ENCODE peak calls at places on chromosomes 16 and 17, in four cellular contexts. M is body of pancreas, H is fibroblast of pulmonary artery, T is heart left ventricle. G is an unnamed sample.
A peak's percentile ranks its signal among the peaks of the same experiment; 100 is the strongest.

GRCh38 chr16:48965391-48965790 is 316.2 kb downstream of the CBLN1 start:
- DNase-seq in M (no peak), H (no peak), T (no peak), G (no peak)

GRCh38 chr17:51507444-51507843 is 247.1 kb downstream of the UTP18 start:
- DNase-seq in M (no peak), H (no peak), T (no peak), G (no peak)

GRCh38 chr16:47308601-47309000 is 152.3 kb downstream of the ITFG1 start:
- DNase-seq in M (no peak), H (no peak), T (no peak), G (no peak)

GRCh38 chr17:36732351-36732750 is 131.0 kb downstream of the MRM1 start:
- DNase-seq in M (no peak), H (no peak), T (no peak), G (no peak)

GRCh38 chr16:27401768-27402568 is at the start of gene IL21R:
- DNase-seq in M (peak; percentile 38), H (peak; percentile 45), T (peak; percentile 90), G (peak; percentile 94)

GRCh38 chr17:74485841-74486240 is 19.4 kb downstream of the CD300A start:
- DNase-seq in M (no peak), H (no peak), T (no peak), G (no peak)

GRCh38 chr17:50725769-50726655 is 6.6 kb downstream of the LUC7L3 start:
- DNase-seq in M (no peak), H (no peak), T (no peak), G (no peak)

GRCh38 chr16:569445-570254 is at the start of gene PIGQ:
- DNase-seq in M (peak; percentile 76), H (peak; percentile 64), T (no peak), G (no peak)

GRCh38 chr16:68093816-68094613 is 8.8 kb downstream of the NFATC3 start:
- DNase-seq in M (no peak), H (peak; percentile 54), T (no peak), G (no peak)

GRCh38 chr16:85313541-85314208 is 201.4 kb upstream of the CIBAR2 start:
- DNase-seq in M (no peak), H (no peak), T (no peak), G (no peak)

GRCh38 chr16:22977294-22977697 is 163.3 kb downstream of the HS3ST2 start:
- DNase-seq in M (no peak), H (no peak), T (no peak), G (no peak)

GRCh38 chr16:23700093-23700492 is 12.9 kb downstream of the ERN2 start:
- DNase-seq in M (no peak), H (no peak), T (no peak), G (no peak)

GRCh38 chr17:8940866-8941471 is 24.5 kb downstream of the PIK3R5 start:
- DNase-seq in M (no peak), H (no peak), T (no peak), G (no peak)

GRCh38 chr16:49287572-49287971 is 5.9 kb upstream of the CBLN1 start:
- DNase-seq in M (no peak), H (no peak), T (no peak), G (no peak)

GRCh38 chr17:57665128-57665527 is 80.0 kb downstream of the CCDC182 start:
- DNase-seq in M (no peak), H (no peak), T (no peak), G (peak; percentile 26)

GRCh38 chr16:70577256-70577698 is 53.7 kb downstream of the SF3B3 start:
- DNase-seq in M (no peak), H (peak; percentile 64), T (no peak), G (no peak)

GRCh38 chr17:19703106-19703775 is 13.1 kb downstream of the SLC47A2 start:
- DNase-seq in M (no peak), H (no peak), T (no peak), G (no peak)

GRCh38 chr17:29247219-29247618 is 560 bp downstream of the CRYBA1 start:
- DNase-seq in M (no peak), H (no peak), T (no peak), G (no peak)

GRCh38 chr17:47264171-47264570 is 10.5 kb downstream of the ITGB3 start:
- DNase-seq in M (no peak), H (no peak), T (no peak), G (no peak)

GRCh38 chr16:75478480-75479345 is 14.2 kb upstream of the TMEM170A start:
- DNase-seq in M (no peak), H (no peak), T (no peak), G (no peak)

GRCh38 chr17:30600062-30600829 is 123.0 kb downstream of the GOSR1 start:
- DNase-seq in M (peak; percentile 89), H (peak; percentile 75), T (peak; percentile 91), G (peak; percentile 73)

GRCh38 chr17:66812571-66812970 is 22.3 kb upstream of the CACNG5 start:
- DNase-seq in M (no peak), H (no peak), T (no peak), G (no peak)
- TF ChIP-seq CTCF in M (no peak), H (no peak), T (no peak), G (no peak)

DNA sequence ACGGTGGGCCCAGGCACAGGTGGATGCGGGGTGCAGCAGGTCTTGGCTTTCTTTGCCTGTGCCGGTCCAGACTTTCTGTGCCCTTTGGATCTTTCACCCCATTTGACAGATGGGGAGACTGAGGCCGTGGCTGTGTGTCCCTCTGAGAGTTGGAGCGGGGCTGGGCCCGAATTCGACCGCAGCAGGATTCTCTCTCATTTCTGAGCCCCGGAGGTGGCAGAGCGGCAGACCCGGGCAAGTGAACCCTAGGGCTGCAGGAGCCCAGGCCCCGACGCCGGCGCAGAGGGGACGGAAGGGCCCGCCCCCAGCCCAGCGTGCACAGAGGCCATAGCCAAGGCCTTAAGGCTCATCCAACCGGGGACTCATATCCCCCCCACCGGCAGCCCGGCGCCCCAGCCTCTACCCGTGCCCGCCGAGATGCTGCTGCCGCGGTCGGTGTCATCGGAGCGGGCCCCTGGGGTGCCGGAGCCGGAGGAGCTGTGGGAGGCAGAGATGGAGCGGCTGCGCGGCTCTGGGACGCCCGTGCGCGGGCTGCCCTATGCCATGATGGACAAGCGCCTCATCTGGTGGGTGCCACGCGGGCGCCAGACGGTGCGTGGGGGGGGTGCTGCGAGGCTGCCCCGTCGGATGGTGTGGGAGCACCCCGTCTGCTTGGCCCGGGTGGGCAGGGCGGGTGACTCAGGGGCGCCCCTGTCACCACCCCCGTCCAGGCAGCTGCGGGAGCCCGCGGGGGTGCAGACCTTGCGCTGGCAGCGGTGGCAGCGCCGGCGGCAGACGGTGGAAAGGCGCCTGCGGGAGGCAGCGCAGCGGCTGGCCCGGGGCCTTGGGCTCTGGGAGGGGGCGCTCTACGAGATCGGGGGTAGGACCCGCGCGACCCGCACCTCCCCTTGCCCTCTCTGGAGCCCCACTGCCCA is 858 bp downstream of the TMC8 start:
- DNase-seq in M (no peak), H (no peak), T (peak; percentile 66), G (peak; percentile 55)
- TF ChIP-seq CTCF in M (no peak), H (no peak), T (no peak), G (no peak)

GRCh38 chr17:863880-864279 is 81.7 kb downstream of the MRM3 start:
- DNase-seq in M (no peak), H (no peak), T (no peak), G (no peak)
- TF ChIP-seq CTCF in M (no peak), H (no peak), T (no peak), G (no peak)

DNA sequence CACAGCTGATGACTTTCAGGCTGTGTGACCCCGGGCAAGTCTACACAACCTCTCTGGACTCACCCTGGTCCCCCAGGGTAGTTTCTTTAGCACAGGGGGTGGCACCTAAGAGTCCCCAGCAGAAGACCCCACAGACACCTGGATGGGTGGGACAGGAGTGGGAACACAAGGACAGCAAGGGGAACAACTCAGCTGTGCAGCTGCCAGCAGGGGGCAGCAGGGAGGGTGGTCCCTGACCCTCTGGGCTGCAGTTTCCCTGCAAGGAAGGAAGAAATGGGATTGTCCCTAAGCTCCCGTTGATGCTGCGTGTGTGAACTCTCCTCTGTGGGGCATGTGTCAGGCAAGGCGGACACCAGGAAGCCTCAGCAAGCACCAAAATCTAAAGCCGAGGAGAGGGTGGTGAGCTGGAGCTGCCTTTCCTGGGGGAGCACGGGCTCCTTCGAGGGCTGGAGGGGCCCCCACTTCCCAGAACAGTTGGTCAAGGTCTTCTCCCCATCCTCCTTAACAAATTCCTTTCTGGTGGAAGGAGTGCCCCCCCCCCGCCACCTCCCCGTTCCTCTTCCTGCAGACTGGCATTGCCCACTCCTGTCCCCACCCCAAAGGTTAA is 24.1 kb upstream of the CDH5 start:
- DNase-seq in M (no peak), H (peak; percentile 39), T (no peak), G (no peak)
- TF ChIP-seq CTCF in M (peak; percentile 7), H (peak; percentile 88), T (peak; percentile 59), G (peak; percentile 74)

G was measured in CD14-positive monocyte.